ENCODE peak calls at places on chromosome 20, in five cellular contexts. One of them, this sample, is unnamed.

GRCh38 chr20:63734946-63735858 is 1.3 kb upstream of the LIME1 start:
- DNase-seq in endothelial cell: no peak
- DNase-seq in activated CD4-positive, alpha-beta T cell treated with anti-CD3 and anti-CD28 coated beads for 24 hours: no peak
- DNase-seq in OCI-LY7: no peak
- DNase-seq in NCI-H1105: no peak
- DNase-seq in this sample: no peak

GRCh38 chr20:50303573-50304500 is 113.2 kb downstream of the CEBPB start:
- DNase-seq in endothelial cell: no peak
- DNase-seq in NCI-H1105: peak; percentile 71
- DNase-seq in activated CD4-positive, alpha-beta T cell treated with anti-CD3 and anti-CD28 coated beads for 24 hours: no peak
- DNase-seq in OCI-LY7: no peak
- DNase-seq in this sample: peak; percentile 71

GRCh38 chr20:24100370-24101011 is 111.9 kb upstream of the GGTLC1 start:
- DNase-seq in activated CD4-positive, alpha-beta T cell treated with anti-CD3 and anti-CD28 coated beads for 24 hours: no peak
- DNase-seq in OCI-LY7: peak; percentile 41
- DNase-seq in endothelial cell: peak; percentile 63
- DNase-seq in NCI-H1105: peak; percentile 67
- DNase-seq in this sample: peak; percentile 49

GRCh38 chr20:11098888-11099287 is 425.1 kb upstream of the JAG1 start:
- DNase-seq in OCI-LY7: no peak
- DNase-seq in endothelial cell: no peak
- DNase-seq in activated CD4-positive, alpha-beta T cell treated with anti-CD3 and anti-CD28 coated beads for 24 hours: no peak
- DNase-seq in NCI-H1105: no peak
- DNase-seq in this sample: no peak

GRCh38 chr20:49948809-49949507 is 12.8 kb downstream of the RNF114 start:
- DNase-seq in endothelial cell: no peak
- DNase-seq in NCI-H1105: no peak
- DNase-seq in activated CD4-positive, alpha-beta T cell treated with anti-CD3 and anti-CD28 coated beads for 24 hours: no peak
- DNase-seq in OCI-LY7: no peak
- DNase-seq in this sample: no peak

GRCh38 chr20:11676618-11677289 is 240.9 kb upstream of the BTBD3 start:
- DNase-seq in OCI-LY7: peak; percentile 8
- DNase-seq in activated CD4-positive, alpha-beta T cell treated with anti-CD3 and anti-CD28 coated beads for 24 hours: no peak
- DNase-seq in NCI-H1105: peak; percentile 51
- DNase-seq in endothelial cell: peak; percentile 84
- DNase-seq in this sample: peak; percentile 14

GRCh38 chr20:588932-589672 is 21.0 kb downstream of the TCF15 start:
- DNase-seq in OCI-LY7: no peak
- DNase-seq in NCI-H1105: no peak
- DNase-seq in activated CD4-positive, alpha-beta T cell treated with anti-CD3 and anti-CD28 coated beads for 24 hours: no peak
- DNase-seq in endothelial cell: no peak
- DNase-seq in this sample: no peak

GRCh38 chr20:63267681-63268080 is 4.9 kb upstream of the ARFGAP1 start:
- DNase-seq in activated CD4-positive, alpha-beta T cell treated with anti-CD3 and anti-CD28 coated beads for 24 hours: no peak
- DNase-seq in endothelial cell: no peak
- DNase-seq in NCI-H1105: no peak
- DNase-seq in OCI-LY7: no peak
- DNase-seq in this sample: no peak

GRCh38 chr20:25859649-25860530 is 163.2 kb upstream of the ZNF337 start:
- DNase-seq in NCI-H1105: peak; percentile 87
- DNase-seq in OCI-LY7: no peak
- DNase-seq in endothelial cell: peak; percentile 44
- DNase-seq in activated CD4-positive, alpha-beta T cell treated with anti-CD3 and anti-CD28 coated beads for 24 hours: peak; percentile 65
- DNase-seq in this sample: peak; percentile 40

GRCh38 chr20:17391108-17391771 is 139.9 kb downstream of the BFSP1 start:
- DNase-seq in OCI-LY7: no peak
- DNase-seq in endothelial cell: no peak
- DNase-seq in activated CD4-positive, alpha-beta T cell treated with anti-CD3 and anti-CD28 coated beads for 24 hours: no peak
- DNase-seq in NCI-H1105: no peak
- DNase-seq in this sample: no peak

GRCh38 chr20:59985864-59986263 is 27.6 kb downstream of the CDH26 start:
- DNase-seq in NCI-H1105: no peak
- DNase-seq in OCI-LY7: peak; percentile 14
- DNase-seq in endothelial cell: no peak
- DNase-seq in activated CD4-positive, alpha-beta T cell treated with anti-CD3 and anti-CD28 coated beads for 24 hours: no peak
- DNase-seq in this sample: no peak

GRCh38 chr20:32168184-32168910 is 39.2 kb downstream of the PLAGL2 start:
- DNase-seq in OCI-LY7: no peak
- DNase-seq in endothelial cell: no peak
- DNase-seq in activated CD4-positive, alpha-beta T cell treated with anti-CD3 and anti-CD28 coated beads for 24 hours: no peak
- DNase-seq in NCI-H1105: peak; percentile 8
- DNase-seq in this sample: no peak

GRCh38 chr20:2859330-2860121 is 13.8 kb upstream of the PTPRA start:
- DNase-seq in endothelial cell: no peak
- DNase-seq in NCI-H1105: no peak
- DNase-seq in activated CD4-positive, alpha-beta T cell treated with anti-CD3 and anti-CD28 coated beads for 24 hours: no peak
- DNase-seq in OCI-LY7: no peak
- DNase-seq in this sample: no peak

GRCh38 chr20:50670126-50670862 is 21.0 kb downstream of the RIPOR3 start:
- DNase-seq in activated CD4-positive, alpha-beta T cell treated with anti-CD3 and anti-CD28 coated beads for 24 hours: no peak
- DNase-seq in endothelial cell: no peak
- DNase-seq in OCI-LY7: no peak
- DNase-seq in NCI-H1105: no peak
- DNase-seq in this sample: peak; percentile 41

GRCh38 chr20:23705895-23706294 is 17.1 kb upstream of the CST4 start:
- DNase-seq in OCI-LY7: no peak
- DNase-seq in endothelial cell: no peak
- DNase-seq in NCI-H1105: no peak
- DNase-seq in activated CD4-positive, alpha-beta T cell treated with anti-CD3 and anti-CD28 coated beads for 24 hours: no peak
- DNase-seq in this sample: no peak

GRCh38 chr20:8946036-8946926 is 122.6 kb upstream of the PLCB4 start:
- DNase-seq in endothelial cell: no peak
- DNase-seq in activated CD4-positive, alpha-beta T cell treated with anti-CD3 and anti-CD28 coated beads for 24 hours: no peak
- DNase-seq in NCI-H1105: no peak
- DNase-seq in OCI-LY7: no peak
- DNase-seq in this sample: no peak

GRCh38 chr20:11274137-11274536 is 600.3 kb upstream of the JAG1 start:
- DNase-seq in activated CD4-positive, alpha-beta T cell treated with anti-CD3 and anti-CD28 coated beads for 24 hours: no peak
- DNase-seq in NCI-H1105: peak; percentile 63
- DNase-seq in endothelial cell: peak; percentile 24
- DNase-seq in OCI-LY7: peak; percentile 9
- DNase-seq in this sample: peak; percentile 47

GRCh38 chr20:13649548-13649947 is 10.8 kb upstream of the TASP1 start:
- DNase-seq in OCI-LY7: no peak
- DNase-seq in endothelial cell: peak; percentile 4
- DNase-seq in activated CD4-positive, alpha-beta T cell treated with anti-CD3 and anti-CD28 coated beads for 24 hours: no peak
- DNase-seq in NCI-H1105: no peak
- DNase-seq in this sample: no peak

GRCh38 chr20:38290829-38291581 is 13.0 kb upstream of the BPI start:
- DNase-seq in NCI-H1105: no peak
- DNase-seq in OCI-LY7: no peak
- DNase-seq in activated CD4-positive, alpha-beta T cell treated with anti-CD3 and anti-CD28 coated beads for 24 hours: no peak
- DNase-seq in endothelial cell: peak; percentile 38
- DNase-seq in this sample: no peak

GRCh38 chr20:38109025-38109541 is 56.0 kb downstream of the TGM2 start:
- DNase-seq in OCI-LY7: no peak
- DNase-seq in endothelial cell: no peak
- DNase-seq in activated CD4-positive, alpha-beta T cell treated with anti-CD3 and anti-CD28 coated beads for 24 hours: no peak
- DNase-seq in NCI-H1105: no peak
- DNase-seq in this sample: no peak

GRCh38 chr20:34220581-34220980 is 20.6 kb upstream of the ASIP start:
- DNase-seq in NCI-H1105: no peak
- DNase-seq in OCI-LY7: no peak
- DNase-seq in endothelial cell: no peak
- DNase-seq in activated CD4-positive, alpha-beta T cell treated with anti-CD3 and anti-CD28 coated beads for 24 hours: no peak
- DNase-seq in this sample: no peak

GRCh38 chr20:7601431-7601830 is 338.8 kb downstream of the HAO1 start:
- DNase-seq in activated CD4-positive, alpha-beta T cell treated with anti-CD3 and anti-CD28 coated beads for 24 hours: no peak
- DNase-seq in endothelial cell: no peak
- DNase-seq in OCI-LY7: no peak
- DNase-seq in NCI-H1105: no peak
- DNase-seq in this sample: no peak

GRCh38 chr20:22801528-22801927 is 217.2 kb upstream of the FOXA2 start:
- DNase-seq in OCI-LY7: no peak
- DNase-seq in activated CD4-positive, alpha-beta T cell treated with anti-CD3 and anti-CD28 coated beads for 24 hours: no peak
- DNase-seq in NCI-H1105: no peak
- DNase-seq in endothelial cell: no peak
- DNase-seq in this sample: no peak

GRCh38 chr20:25295386-25296093 is 47.7 kb downstream of the PYGB start:
- DNase-seq in activated CD4-positive, alpha-beta T cell treated with anti-CD3 and anti-CD28 coated beads for 24 hours: no peak
- DNase-seq in NCI-H1105: no peak
- DNase-seq in OCI-LY7: no peak
- DNase-seq in endothelial cell: no peak
- DNase-seq in this sample: no peak

GRCh38 chr20:59018817-59019216 is 412 bp upstream of the TUBB1 start:
- DNase-seq in endothelial cell: no peak
- DNase-seq in NCI-H1105: no peak
- DNase-seq in activated CD4-positive, alpha-beta T cell treated with anti-CD3 and anti-CD28 coated beads for 24 hours: no peak
- DNase-seq in OCI-LY7: no peak
- DNase-seq in this sample: no peak

GRCh38 chr20:51413753-51414323 is 128.7 kb downstream of the NFATC2 start:
- DNase-seq in NCI-H1105: no peak
- DNase-seq in endothelial cell: no peak
- DNase-seq in activated CD4-positive, alpha-beta T cell treated with anti-CD3 and anti-CD28 coated beads for 24 hours: no peak
- DNase-seq in OCI-LY7: no peak
- DNase-seq in this sample: no peak

GRCh38 chr20:8306916-8307315 is 174.8 kb downstream of the PLCB1 start:
- DNase-seq in OCI-LY7: no peak
- DNase-seq in endothelial cell: no peak
- DNase-seq in activated CD4-positive, alpha-beta T cell treated with anti-CD3 and anti-CD28 coated beads for 24 hours: no peak
- DNase-seq in NCI-H1105: no peak
- DNase-seq in this sample: no peak

GRCh38 chr20:52083627-52084232 is 107.8 kb downstream of the ZFP64 start:
- DNase-seq in endothelial cell: peak; percentile 60
- DNase-seq in NCI-H1105: peak; percentile 19
- DNase-seq in OCI-LY7: peak; percentile 64
- DNase-seq in activated CD4-positive, alpha-beta T cell treated with anti-CD3 and anti-CD28 coated beads for 24 hours: no peak
- DNase-seq in this sample: peak; percentile 43

GRCh38 chr20:20085071-20085470 is 32.7 kb downstream of the CFAP61 start:
- DNase-seq in endothelial cell: no peak
- DNase-seq in OCI-LY7: no peak
- DNase-seq in activated CD4-positive, alpha-beta T cell treated with anti-CD3 and anti-CD28 coated beads for 24 hours: no peak
- DNase-seq in NCI-H1105: no peak
- DNase-seq in this sample: no peak

GRCh38 chr20:23918101-23918862 is 38.7 kb upstream of the CST5 start:
- DNase-seq in activated CD4-positive, alpha-beta T cell treated with anti-CD3 and anti-CD28 coated beads for 24 hours: no peak
- DNase-seq in OCI-LY7: no peak
- DNase-seq in endothelial cell: no peak
- DNase-seq in NCI-H1105: no peak
- DNase-seq in this sample: no peak